ENCODE peak calls at places on chromosome 16, in four cellular contexts. J is pancreas, S is neuronal stem cell, A is brain microvascular endothelial cell. M is an unnamed sample.

GRCh38 chr16:50296807-50297206 is 30.5 kb downstream of the ADCY7 start:
- DNase-seq in A (no peak), J (no peak), S (no peak), M (no peak)

GRCh38 chr16:4693956-4694663 is 748 bp downstream of the NUDT16L1 start:
- DNase-seq in S (no peak), J (peak; percentile 51), A (peak; percentile 18), M (no peak)

GRCh38 chr16:86387461-86388440 is 122.6 kb upstream of the FOXF1 start:
- DNase-seq in S (no peak), A (peak; percentile 98), J (no peak), M (no peak)

GRCh38 chr16:18931756-18932155 is 5.5 kb upstream of the SMG1 start:
- DNase-seq in A (no peak), S (no peak), J (no peak), M (peak; percentile 34)

GRCh38 chr16:16030449-16030848 is 81.0 kb downstream of the ABCC1 start:
- DNase-seq in S (no peak), J (no peak), A (no peak), M (no peak)

GRCh38 chr16:29974291-29975133 is 844 bp downstream of the TAOK2 start:
- DNase-seq in A (no peak), J (no peak), S (no peak), M (peak; percentile 34)

GRCh38 chr16:6888536-6888935 is 444.1 kb upstream of the RBFOX1 start:
- DNase-seq in A (no peak), S (no peak), J (no peak), M (no peak)

GRCh38 chr16:13767215-13767614 is 152.7 kb upstream of the ERCC4 start:
- DNase-seq in A (no peak), J (no peak), S (peak; percentile 37), M (no peak)

GRCh38 chr16:85675528-85675927 is 13.2 kb downstream of the GINS2 start:
- DNase-seq in S (no peak), A (peak; percentile 45), J (no peak), M (no peak)

GRCh38 chr16:87431926-87432325 is 39.8 kb downstream of the MAP1LC3B start:
- DNase-seq in A (peak; percentile 80), J (no peak), S (no peak), M (no peak)

GRCh38 chr16:65068151-65068740 is 53.6 kb downstream of the CDH11 start:
- DNase-seq in J (no peak), A (peak; percentile 32), S (no peak), M (no peak)

GRCh38 chr16:11309895-11310633 is 28.9 kb upstream of the PRM1 start:
- DNase-seq in S (no peak), J (no peak), A (no peak), M (no peak)

GRCh38 chr16:29876578-29877249 is 13.7 kb upstream of the CDIPT start:
- DNase-seq in A (no peak), J (no peak), S (no peak), M (no peak)

GRCh38 chr16:4496305-4496704 is 20.1 kb downstream of the HMOX2 start:
- DNase-seq in S (no peak), A (peak; percentile 52), J (no peak), M (no peak)

GRCh38 chr16:78742501-78743283 is 643.2 kb downstream of the WWOX start:
- DNase-seq in S (no peak), J (no peak), A (peak; percentile 47), M (no peak)

GRCh38 chr16:58649707-58650106 is 20.1 kb upstream of the CNOT1 start:
- DNase-seq in J (no peak), A (no peak), S (no peak), M (no peak)

GRCh38 chr16:49858200-49859129 is 2.6 kb upstream of the ZNF423 start:
- DNase-seq in A (no peak), J (peak; percentile 58), S (peak; percentile 58), M (peak; percentile 66)

GRCh38 chr16:31427441-31428276 is 501 bp downstream of the COX6A2 start:
- DNase-seq in S (no peak), A (no peak), J (peak; percentile 58), M (peak; percentile 45)

GRCh38 chr16:29680180-29680598 is 1.2 kb downstream of the QPRT start:
- DNase-seq in J (no peak), A (no peak), S (no peak), M (no peak)

GRCh38 chr16:67246081-67246944 is 968 bp downstream of the FHOD1 start:
- DNase-seq in A (peak; percentile 80), S (peak; percentile 78), J (peak; percentile 94), M (peak; percentile 84)

GRCh38 chr16:55835578-55835977 is 2.7 kb upstream of the CES1 start:
- DNase-seq in S (no peak), J (peak; percentile 55), A (no peak), M (peak; percentile 20)

GRCh38 chr16:1078579-1079021 is 6.1 kb downstream of the SSTR5 start:
- DNase-seq in S (no peak), A (peak; percentile 18), J (peak; percentile 90), M (no peak)

GRCh38 chr16:3088450-3088849 is 10.6 kb downstream of the ZSCAN10 start:
- DNase-seq in S (no peak), A (no peak), J (no peak), M (no peak)
- H3K36me3 ChIP-seq in S (no peaks in the 10 kb centered on the region), A (no peaks in the 10 kb centered on the region), J (no peaks in the 10 kb centered on the region), M (no peaks in the 10 kb centered on the region)

GRCh38 chr16:89907055-89907814 is 11.4 kb upstream of the MC1R start:
- DNase-seq in S (no peak), J (no peak), A (no peak), M (no peak)

GRCh38 chr16:89903908-89904515 is 14.7 kb upstream of the MC1R start:
- DNase-seq in J (no peak), A (no peak), S (no peak), M (no peak)

GRCh38 chr16:89904606-89905510 is 13.8 kb upstream of the MC1R start:
- DNase-seq in S (no peak), J (no peak), A (no peak), M (no peak)

GRCh38 chr16:89906141-89907025 is 12.3 kb upstream of the MC1R start:
- DNase-seq in S (no peak), A (no peak), J (no peak), M (no peak)

DNA sequence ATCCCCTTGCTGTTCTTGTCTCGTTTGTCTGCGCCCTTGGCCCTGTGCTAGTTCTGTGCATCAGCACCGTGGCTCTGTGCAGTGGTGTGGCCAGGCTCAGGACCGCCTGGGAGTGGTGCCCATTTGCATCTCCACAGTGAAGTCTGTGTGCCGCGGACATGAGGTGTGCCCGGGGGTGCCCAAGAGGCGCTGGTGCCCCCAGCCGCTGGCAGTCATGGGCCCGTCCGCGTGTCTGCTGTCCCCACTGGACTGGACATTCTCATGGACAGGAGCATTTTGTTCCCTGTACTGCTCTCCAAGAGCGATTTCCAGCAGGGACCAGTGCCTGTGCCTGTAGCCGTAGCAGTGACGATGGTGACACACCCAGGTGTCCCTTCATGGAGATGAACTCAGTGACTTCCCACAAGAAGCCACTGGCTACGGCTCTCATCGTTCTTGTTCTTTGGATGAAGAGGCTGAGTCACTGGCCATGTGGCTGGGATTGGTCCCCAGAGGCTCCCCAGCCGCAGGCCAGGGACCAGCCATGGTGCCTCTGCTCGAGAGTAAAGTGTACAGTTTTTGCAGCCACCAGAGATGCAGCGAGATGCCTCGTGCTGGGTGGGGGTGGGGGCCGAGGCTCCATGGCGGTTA is 13.0 kb upstream of the MC1R start:
- DNase-seq in J (no peak), S (no peak), A (no peak), M (no peak)
- H3K36me3 ChIP-seq in J (peaks cover 39% of the 10 kb centered on the region), S (peaks cover 32% of the 10 kb centered on the region), A (peaks cover 68% of the 10 kb centered on the region), M (peaks cover 18% of the 10 kb centered on the region)

DNA sequence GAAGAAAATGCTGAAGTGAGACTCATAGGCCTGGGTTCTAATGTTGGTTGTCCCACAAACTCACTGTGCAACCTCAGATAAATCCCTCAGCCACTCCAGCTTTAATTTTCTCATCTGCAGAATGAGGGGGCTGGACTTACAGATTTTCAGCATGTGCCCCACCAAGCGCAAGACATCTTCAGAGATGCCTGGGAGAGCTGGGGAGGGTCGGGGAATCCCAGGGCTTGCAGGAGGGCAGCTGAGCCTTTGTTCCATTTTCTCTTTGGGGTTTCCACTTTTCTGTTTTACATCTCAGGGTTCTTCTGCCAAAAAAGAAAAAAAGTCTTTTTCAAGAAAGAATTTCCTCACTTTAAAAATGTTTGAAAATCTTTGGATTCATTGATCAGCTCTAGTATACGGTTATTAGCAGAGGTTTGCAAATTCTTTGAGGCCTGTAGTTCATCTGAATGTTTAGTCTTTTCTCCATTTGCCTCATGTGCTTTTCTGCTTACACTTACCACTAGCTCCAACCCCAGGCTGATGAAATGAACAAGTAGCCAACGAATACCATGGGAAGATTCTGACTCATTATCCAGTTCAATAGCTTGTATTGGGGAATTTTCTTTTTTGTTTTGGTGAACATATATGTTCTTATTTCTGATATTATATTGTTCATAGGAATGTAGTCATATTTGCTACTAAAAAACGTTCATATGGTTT is 56.4 kb downstream of the CHD9 start:
- DNase-seq in J (no peak), A (no peak), S (no peak), M (no peak)
- H3K36me3 ChIP-seq in J (no peaks in the 10 kb centered on the region), A (no peaks in the 10 kb centered on the region), S (no peaks in the 10 kb centered on the region), M (no peaks in the 10 kb centered on the region)

GRCh38 chr16:28207425-28207824 is 4.3 kb downstream of the XPO6 start:
- DNase-seq in J (no peak), A (no peak), S (no peak), M (no peak)
- H3K36me3 ChIP-seq in J (no peaks in the 10 kb centered on the region), A (peaks cover 43% of the 10 kb centered on the region), S (peaks cover 14% of the 10 kb centered on the region), M (peaks cover 14% of the 10 kb centered on the region)

GRCh38 chr16:27483624-27484023 is 66.1 kb downstream of the GTF3C1 start:
- DNase-seq in A (no peak), S (no peak), J (no peak), M (no peak)
- H3K36me3 ChIP-seq in A (peaks cover 87% of the 10 kb centered on the region), S (peaks cover 59% of the 10 kb centered on the region), J (peaks cover 88% of the 10 kb centered on the region), M (peaks cover 25% of the 10 kb centered on the region)

DNA sequence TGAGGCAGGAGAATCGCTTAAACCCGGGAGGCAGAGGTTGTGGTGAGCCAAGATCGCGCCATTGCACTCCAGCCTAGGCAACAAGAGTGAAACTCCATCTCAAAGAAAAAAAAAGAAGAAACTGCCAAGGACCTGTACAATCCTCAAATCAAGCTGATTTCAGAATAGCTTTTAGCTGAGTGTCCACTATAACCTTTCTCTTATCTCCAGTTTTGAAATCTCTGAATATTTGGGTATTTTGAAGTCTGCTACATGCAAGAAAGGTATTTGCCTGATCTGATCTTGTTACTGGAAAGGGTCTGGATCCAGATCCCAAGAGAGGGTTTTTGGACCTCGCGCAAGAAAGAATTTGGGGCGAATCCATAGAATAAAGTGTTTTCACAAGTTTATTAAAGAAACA is 19.1 kb upstream of the ARL2BP start:
- DNase-seq in A (no peak), J (no peak), S (no peak), M (no peak)
- H3K36me3 ChIP-seq in A (peaks cover 57% of the 10 kb centered on the region), J (peaks cover 80% of the 10 kb centered on the region), S (peaks cover 21% of the 10 kb centered on the region), M (no peaks in the 10 kb centered on the region)

GRCh38 chr16:70550082-70550481 is 26.5 kb downstream of the SF3B3 start:
- DNase-seq in J (no peak), A (no peak), S (no peak), M (no peak)

GRCh38 chr16:70553175-70553574 is 29.6 kb downstream of the SF3B3 start:
- DNase-seq in A (peak; percentile 35), J (no peak), S (no peak), M (no peak)

GRCh38 chr16:70552675-70553074 is 29.1 kb downstream of the SF3B3 start:
- DNase-seq in A (no peak), J (no peak), S (no peak), M (no peak)

GRCh38 chr16:70551788-70552187 is 28.2 kb downstream of the SF3B3 start:
- DNase-seq in S (no peak), J (no peak), A (no peak), M (no peak)

GRCh38 chr16:70548936-70549335 is 25.3 kb downstream of the SF3B3 start:
- DNase-seq in A (no peak), J (no peak), S (no peak), M (no peak)
- H3K36me3 ChIP-seq in A (peaks cover 73% of the 10 kb centered on the region), J (peaks cover 79% of the 10 kb centered on the region), S (peaks cover 53% of the 10 kb centered on the region), M (peaks cover 100% of the 10 kb centered on the region)